ENCODE peak calls at places on chromosomes 11 and 22, in four cellular contexts. One of them, this sample, is unnamed.
A peak's percentile ranks its signal among the peaks of the same experiment; 100 is the strongest.

GRCh38 chr11:129721685-129722084 is 94.0 kb upstream of the TMEM45B start:
- DNase-seq in IMR-90: no peak
- DNase-seq in HL-60: no peak
- DNase-seq in prostate gland: no peak
- DNase-seq in this sample: no peak

GRCh38 chr11:35235498-35235897 is 96.5 kb downstream of the CD44 start:
- DNase-seq in IMR-90: no peak
- DNase-seq in HL-60: no peak
- DNase-seq in prostate gland: no peak
- DNase-seq in this sample: no peak

GRCh38 chr22:41478473-41478872 is 9.6 kb downstream of the ACO2 start:
- DNase-seq in prostate gland: no peak
- DNase-seq in IMR-90: no peak
- DNase-seq in HL-60: no peak
- DNase-seq in this sample: no peak

GRCh38 chr11:31943056-31943780 is 132.1 kb upstream of the PAX6 start:
- DNase-seq in IMR-90: no peak
- DNase-seq in prostate gland: no peak
- DNase-seq in HL-60: no peak
- DNase-seq in this sample: no peak

GRCh38 chr22:24954114-24954463 is 1.6 kb downstream of the KIAA1671 start:
- DNase-seq in HL-60: no peak
- DNase-seq in prostate gland: no peak
- DNase-seq in IMR-90: no peak
- DNase-seq in this sample: peak; percentile 71

GRCh38 chr11:72589802-72590761 is 84.1 kb downstream of the PDE2A start:
- DNase-seq in HL-60: no peak
- DNase-seq in IMR-90: no peak
- DNase-seq in prostate gland: no peak
- DNase-seq in this sample: no peak

GRCh38 chr22:50150161-50151129 is 20.1 kb upstream of the PANX2 start:
- DNase-seq in HL-60: no peak
- DNase-seq in prostate gland: no peak
- DNase-seq in IMR-90: peak; percentile 35
- DNase-seq in this sample: no peak

GRCh38 chr11:2891291-2891690 is 5.7 kb upstream of the CDKN1C start:
- DNase-seq in prostate gland: no peak
- DNase-seq in HL-60: no peak
- DNase-seq in IMR-90: no peak
- DNase-seq in this sample: no peak

GRCh38 chr11:123286761-123287160 is 91.7 kb upstream of the CLMP start:
- DNase-seq in HL-60: no peak
- DNase-seq in IMR-90: peak; percentile 16
- DNase-seq in prostate gland: no peak
- DNase-seq in this sample: peak; percentile 44

GRCh38 chr22:48694296-48694883 is 1133.3 kb downstream of the BRD1 start:
- DNase-seq in IMR-90: no peak
- DNase-seq in HL-60: no peak
- DNase-seq in prostate gland: no peak
- DNase-seq in this sample: no peak

GRCh38 chr11:66846671-66847091 is 3.4 kb downstream of the RCE1 start:
- DNase-seq in HL-60: no peak
- DNase-seq in prostate gland: no peak
- DNase-seq in IMR-90: no peak
- DNase-seq in this sample: no peak

GRCh38 chr22:19761022-19761499 is 483 bp downstream of the TBX1 start:
- DNase-seq in IMR-90: no peak
- DNase-seq in prostate gland: no peak
- DNase-seq in HL-60: no peak
- DNase-seq in this sample: no peak

GRCh38 chr22:19174106-19175025 is 4.2 kb downstream of the SLC25A1 start:
- DNase-seq in IMR-90: peak; percentile 42
- DNase-seq in prostate gland: no peak
- DNase-seq in HL-60: peak; percentile 67
- DNase-seq in this sample: peak; percentile 53

GRCh38 chr22:39534591-39535301 is 2.2 kb upstream of the RPS19BP1 start:
- DNase-seq in prostate gland: peak; percentile 80
- DNase-seq in HL-60: no peak
- DNase-seq in IMR-90: peak; percentile 53
- DNase-seq in this sample: peak; percentile 61

GRCh38 chr11:63599211-63600122 is 14.8 kb downstream of the PLAAT3 start:
- DNase-seq in HL-60: no peak
- DNase-seq in prostate gland: no peak
- DNase-seq in IMR-90: peak; percentile 95
- DNase-seq in this sample: peak; percentile 32

GRCh38 chr22:18035740-18036139 is 11.4 kb upstream of the MICAL3 start:
- DNase-seq in HL-60: no peak
- DNase-seq in IMR-90: peak; percentile 19
- DNase-seq in prostate gland: no peak
- DNase-seq in this sample: no peak

GRCh38 chr22:21032037-21032842 is at the start of gene SLC7A4:
- DNase-seq in IMR-90: no peak
- DNase-seq in HL-60: no peak
- DNase-seq in prostate gland: no peak
- DNase-seq in this sample: peak; percentile 21

GRCh38 chr11:57641011-57641410 is 8.7 kb downstream of the YPEL4 start:
- DNase-seq in HL-60: no peak
- DNase-seq in prostate gland: no peak
- DNase-seq in IMR-90: no peak
- DNase-seq in this sample: peak; percentile 30

GRCh38 chr22:28116261-28116673 is 197.2 kb upstream of the PITPNB start:
- DNase-seq in IMR-90: peak; percentile 90
- DNase-seq in prostate gland: peak; percentile 55
- DNase-seq in HL-60: no peak
- DNase-seq in this sample: peak; percentile 64

GRCh38 chr22:41398921-41399320 is 17.2 kb downstream of the TEF start:
- DNase-seq in HL-60: no peak
- DNase-seq in IMR-90: no peak
- DNase-seq in prostate gland: no peak
- DNase-seq in this sample: no peak

GRCh38 chr11:66230978-66231377 is 37.5 kb upstream of the RAB1B start:
- DNase-seq in IMR-90: no peak
- DNase-seq in prostate gland: no peak
- DNase-seq in HL-60: no peak
- DNase-seq in this sample: no peak

GRCh38 chr22:41885576-41885975 is 29.3 kb downstream of the SHISA8 start:
- DNase-seq in prostate gland: no peak
- DNase-seq in IMR-90: no peak
- DNase-seq in HL-60: no peak
- DNase-seq in this sample: no peak

GRCh38 chr11:77422690-77423089 is 51.2 kb downstream of the PAK1 start:
- DNase-seq in prostate gland: no peak
- DNase-seq in HL-60: no peak
- DNase-seq in IMR-90: no peak
- DNase-seq in this sample: no peak

GRCh38 chr11:26593686-26594085 is 21.6 kb upstream of the MUC15 start:
- DNase-seq in IMR-90: no peak
- DNase-seq in prostate gland: no peak
- DNase-seq in HL-60: no peak
- DNase-seq in this sample: no peak

GRCh38 chr11:19102521-19102900 is 14.5 kb upstream of the ZDHHC13 start:
- DNase-seq in HL-60: no peak
- DNase-seq in prostate gland: no peak
- DNase-seq in IMR-90: no peak
- DNase-seq in this sample: no peak

GRCh38 chr22:17569971-17570511 is 6.7 kb downstream of the SLC25A18 start:
- DNase-seq in prostate gland: no peak
- DNase-seq in HL-60: no peak
- DNase-seq in IMR-90: peak; percentile 4
- DNase-seq in this sample: peak; percentile 38

GRCh38 chr22:42964994-42965699 is 49.8 kb downstream of the PACSIN2 start:
- DNase-seq in prostate gland: no peak
- DNase-seq in HL-60: no peak
- DNase-seq in IMR-90: peak; percentile 45
- DNase-seq in this sample: no peak

GRCh38 chr11:128455766-128456165 is 131.6 kb downstream of the ETS1 start:
- DNase-seq in HL-60: no peak
- DNase-seq in IMR-90: no peak
- DNase-seq in prostate gland: no peak
- DNase-seq in this sample: peak; percentile 91

GRCh38 chr11:112345708-112346107 is 85.0 kb upstream of the PLET1 start:
- DNase-seq in prostate gland: no peak
- DNase-seq in HL-60: no peak
- DNase-seq in IMR-90: no peak
- DNase-seq in this sample: peak; percentile 81

GRCh38 chr11:128632151-128632791 is 44.9 kb upstream of the ETS1 start:
- DNase-seq in prostate gland: no peak
- DNase-seq in HL-60: no peak
- DNase-seq in IMR-90: peak; percentile 74
- DNase-seq in this sample: peak; percentile 64

GRCh38 chr11:114340311-114341131 is 44.3 kb downstream of the NNMT start:
- DNase-seq in prostate gland: peak; percentile 53
- DNase-seq in HL-60: peak; percentile 20
- DNase-seq in IMR-90: peak; percentile 82
- DNase-seq in this sample: peak; percentile 85

GRCh38 chr11:6606471-6607189 is 3.1 kb downstream of the ILK start:
- DNase-seq in IMR-90: peak; percentile 95
- DNase-seq in HL-60: no peak
- DNase-seq in prostate gland: peak; percentile 86
- DNase-seq in this sample: peak; percentile 94

GRCh38 chr11:8688414-8689362 is 6.1 kb downstream of the RPL27A start:
- DNase-seq in HL-60: peak; percentile 97
- DNase-seq in IMR-90: peak; percentile 96
- DNase-seq in prostate gland: peak; percentile 90
- DNase-seq in this sample: peak; percentile 97
- TF ChIP-seq CTCF in HL-60: no peak
- TF ChIP-seq CTCF in IMR-90: peak; percentile 20
- TF ChIP-seq CTCF in prostate gland: peak; percentile 34
- TF ChIP-seq CTCF in this sample: no peak

GRCh38 chr11:86922225-86922624 is 33.0 kb downstream of the FZD4 start:
- DNase-seq in IMR-90: no peak
- DNase-seq in HL-60: no peak
- DNase-seq in prostate gland: no peak
- DNase-seq in this sample: no peak

GRCh38 chr11:86918943-86919342 is 36.3 kb downstream of the FZD4 start:
- DNase-seq in prostate gland: no peak
- DNase-seq in HL-60: no peak
- DNase-seq in IMR-90: no peak
- DNase-seq in this sample: no peak

GRCh38 chr11:86919557-86920210 is 35.5 kb downstream of the FZD4 start:
- DNase-seq in HL-60: no peak
- DNase-seq in prostate gland: no peak
- DNase-seq in IMR-90: peak; percentile 81
- DNase-seq in this sample: peak; percentile 82

GRCh38 chr11:86926975-86927374 is 28.2 kb downstream of the FZD4 start:
- DNase-seq in IMR-90: peak; percentile 44
- DNase-seq in prostate gland: no peak
- DNase-seq in HL-60: no peak
- DNase-seq in this sample: no peak

GRCh38 chr11:86923993-86924766 is 31.0 kb downstream of the FZD4 start:
- DNase-seq in prostate gland: no peak
- DNase-seq in HL-60: no peak
- DNase-seq in IMR-90: no peak
- DNase-seq in this sample: no peak
- H3K4me3 ChIP-seq in prostate gland: no peak overlapping the region
- H3K4me3 ChIP-seq in HL-60: no peak overlapping the region
- H3K4me3 ChIP-seq in IMR-90: no peak overlapping the region
- H3K4me3 ChIP-seq in this sample: no peak overlapping the region

GRCh38 chr11:12088047-12088481 is 22.3 kb upstream of the MICAL2 start:
- DNase-seq in HL-60: no peak
- DNase-seq in prostate gland: peak; percentile 69
- DNase-seq in IMR-90: peak; percentile 77
- DNase-seq in this sample: peak; percentile 75

GRCh38 chr11:12088531-12088930 is 21.9 kb upstream of the MICAL2 start:
- DNase-seq in prostate gland: no peak
- DNase-seq in HL-60: no peak
- DNase-seq in IMR-90: no peak
- DNase-seq in this sample: no peak

GRCh38 chr11:12086271-12087074 is 23.9 kb upstream of the MICAL2 start:
- DNase-seq in HL-60: no peak
- DNase-seq in IMR-90: peak; percentile 97
- DNase-seq in prostate gland: no peak
- DNase-seq in this sample: peak; percentile 97

GRCh38 chr11:12085371-12086251 is 24.8 kb upstream of the MICAL2 start:
- DNase-seq in HL-60: no peak
- DNase-seq in prostate gland: no peak
- DNase-seq in IMR-90: peak; percentile 64
- DNase-seq in this sample: peak; percentile 39

GRCh38 chr11:12087075-12087775 is 23.2 kb upstream of the MICAL2 start:
- DNase-seq in IMR-90: peak; percentile 78
- DNase-seq in HL-60: no peak
- DNase-seq in prostate gland: no peak
- DNase-seq in this sample: peak; percentile 78
- TF ChIP-seq CTCF in IMR-90: peak; percentile 24
- TF ChIP-seq CTCF in HL-60: no peak
- TF ChIP-seq CTCF in prostate gland: no peak
- TF ChIP-seq CTCF in this sample: peak; percentile 38

DNA sequence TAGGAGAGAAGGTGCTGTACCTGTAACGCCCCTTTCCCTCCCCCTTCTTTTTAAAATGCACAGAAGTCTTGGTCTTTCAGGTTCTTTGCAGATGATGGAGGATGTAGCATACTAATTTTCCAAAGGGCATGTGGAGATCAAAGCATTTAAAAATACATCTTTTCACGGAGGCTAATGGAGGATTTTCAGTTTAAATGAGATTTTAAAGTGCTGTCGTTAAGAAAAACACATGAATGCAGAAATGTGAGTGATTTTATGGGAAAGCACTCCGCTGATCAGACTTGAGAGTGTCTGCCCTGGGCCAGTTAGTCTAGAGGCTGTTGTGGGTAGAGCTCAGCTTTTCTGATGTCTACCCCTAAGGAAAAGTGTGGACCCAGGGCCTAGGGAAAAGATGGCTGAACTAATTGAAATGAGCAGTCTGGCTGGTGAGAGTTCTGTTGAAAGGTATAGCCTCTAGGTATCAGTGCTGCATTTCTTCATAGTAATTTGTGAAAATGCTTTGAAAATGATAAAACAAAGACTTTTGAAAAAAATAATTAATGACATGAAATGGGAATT is 2.5 kb downstream of the AMOTL1 start:
- DNase-seq in prostate gland: no peak
- DNase-seq in IMR-90: no peak
- DNase-seq in HL-60: no peak
- DNase-seq in this sample: no peak
- H3K4me3 ChIP-seq in prostate gland: peak overlapping the region; percentile 80
- H3K4me3 ChIP-seq in IMR-90: peak overlapping the region; percentile 98
- H3K4me3 ChIP-seq in HL-60: no peak overlapping the region
- H3K4me3 ChIP-seq in this sample: peak overlapping the region; percentile 85

This sample was measured in fibroblast of villous mesenchyme.